ENCODE peak calls at places on chromosome 18, in ten cellular contexts. G, J, W, E, U, O, T, N, V and C are unnamed samples.

GRCh38 chr18:79943608-79944125 is 7.8 kb downstream of the SLC66A2 start:
- DNase-seq in G (no peak), J (no peak), W (no peak), E (no peak), U (no peak), O (peak), T (no peak), N (no peak), V (peak), C (no peak)

GRCh38 chr18:3175195-3175758 is 44.5 kb downstream of the MYOM1 start:
- DNase-seq in G (no peak), J (peak), W (no peak), E (no peak), U (no peak), O (no peak), T (no peak), N (no peak), V (no peak), C (no peak)

GRCh38 chr18:37484893-37485834 is 80.4 kb downstream of the CELF4 start:
- DNase-seq in G (peak), J (peak), W (no peak), E (no peak), U (no peak), O (no peak), T (no peak), N (no peak), V (no peak), C (no peak)

GRCh38 chr18:48476550-48476917 is 62.3 kb upstream of the CTIF start:
- DNase-seq in G (no peak), J (no peak), W (no peak), E (no peak), U (no peak), O (no peak), T (no peak), N (no peak), V (no peak), C (no peak)

GRCh38 chr18:28411806-28412205 is 234.9 kb upstream of the CDH2 start:
- DNase-seq in G (no peak), J (no peak), W (no peak), E (no peak), U (no peak), O (no peak), T (no peak), N (no peak), V (no peak), C (peak)

GRCh38 chr18:39840406-39840805 is 2114.6 kb upstream of the PIK3C3 start:
- DNase-seq in G (no peak), J (peak), W (no peak), E (no peak), U (no peak), O (no peak), T (no peak), N (no peak), V (no peak), C (no peak)

GRCh38 chr18:34631567-34631966 is 78.5 kb upstream of the DTNA start:
- DNase-seq in G (no peak), J (no peak), W (no peak), E (no peak), U (no peak), O (no peak), T (no peak), N (no peak), V (no peak), C (no peak)

GRCh38 chr18:66457245-66457644 is 146.6 kb downstream of the CDH19 start:
- DNase-seq in G (peak), J (no peak), W (no peak), E (no peak), U (no peak), O (no peak), T (no peak), N (no peak), V (no peak), C (no peak)

GRCh38 chr18:47754311-47755101 is 176.0 kb downstream of the SMAD2 start:
- DNase-seq in G (peak), J (no peak), W (no peak), E (no peak), U (peak), O (no peak), T (no peak), N (no peak), V (peak), C (no peak)

GRCh38 chr18:33812186-33812585 is 234.2 kb downstream of the ASXL3 start:
- DNase-seq in G (no peak), J (no peak), W (no peak), E (peak), U (no peak), O (no peak), T (no peak), N (no peak), V (no peak), C (no peak)

GRCh38 chr18:56565059-56565458 is 73.3 kb downstream of the TXNL1 start:
- DNase-seq in G (no peak), J (no peak), W (no peak), E (no peak), U (no peak), O (no peak), T (no peak), N (no peak), V (no peak), C (no peak)

DNA sequence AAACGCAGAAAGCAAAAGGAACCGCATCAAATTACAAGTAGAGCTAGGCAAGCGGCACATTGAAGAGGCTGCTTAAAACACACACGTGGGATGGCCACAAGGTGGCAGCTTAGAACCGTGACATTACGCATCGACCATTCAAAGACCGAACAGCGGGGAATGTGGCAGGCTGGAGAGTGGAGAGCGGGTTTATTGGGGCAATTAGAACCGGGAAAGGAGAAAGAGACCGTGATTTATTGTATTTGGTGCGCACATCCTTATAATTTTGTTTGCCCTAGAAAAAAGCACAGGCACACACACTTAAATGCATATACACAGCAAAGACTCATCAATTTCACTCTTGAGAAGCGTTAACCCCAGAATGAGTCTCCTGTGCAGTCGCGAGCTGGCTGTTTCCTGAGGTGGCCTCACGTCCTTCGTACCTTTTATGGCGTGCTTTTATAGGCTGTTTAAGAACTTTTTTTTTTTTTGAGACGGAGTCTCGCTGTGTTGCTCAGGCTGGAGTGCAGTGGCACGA is 31.7 kb upstream of the MEP1B start:
- DNase-seq in G (peak), J (peak), W (peak), E (peak), U (peak), O (peak), T (peak), N (peak), V (peak), C (peak)
- H3K4me3 ChIP-seq in G (no peak), J (no peak), W (no peak), E (peak), U (peak), O (peak), T (no peak), N (peak), V (peak), C (peak)

DNA sequence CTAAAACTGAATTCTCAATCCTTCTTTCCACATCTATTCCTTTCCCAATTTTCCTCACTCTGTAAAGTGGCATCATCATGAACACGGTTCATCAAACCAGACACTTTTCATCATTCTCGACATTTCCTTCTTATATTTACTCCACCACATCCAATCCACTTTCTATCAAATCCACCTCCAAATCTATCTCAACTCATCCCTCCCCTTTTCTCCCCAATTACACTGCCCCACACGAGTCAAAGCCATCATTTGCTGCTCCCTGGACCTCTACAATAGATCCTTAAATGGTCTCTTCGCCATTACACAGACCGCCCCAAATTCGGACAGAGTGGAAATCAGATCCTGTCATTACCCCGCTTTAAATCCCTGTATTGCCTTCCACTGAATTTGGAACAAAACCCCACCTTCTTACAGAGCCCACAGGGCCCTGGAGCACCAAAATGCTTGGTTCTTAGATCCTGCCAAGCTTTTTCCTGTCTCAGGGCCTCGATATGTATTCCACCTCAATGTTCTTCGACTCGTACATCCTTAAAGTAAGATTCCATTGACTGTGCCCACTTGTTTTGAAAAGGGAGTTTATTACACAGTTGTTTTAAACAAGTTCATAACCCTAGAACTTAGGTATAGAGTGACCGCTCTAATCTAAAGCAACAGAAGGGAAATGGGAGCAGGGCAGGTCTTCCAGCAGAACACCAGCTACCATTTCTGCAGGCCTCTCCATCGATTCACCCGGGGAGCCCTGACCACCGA is 837 bp downstream of the ACAA2 start:
- DNase-seq in G (no peak), J (no peak), W (no peak), E (no peak), U (no peak), O (no peak), T (no peak), N (no peak), V (no peak), C (no peak)
- H3K27ac ChIP-seq in G (peak), J (peak), W (peak), E (peak), U (peak), O (peak), T (peak), N (peak), V (peak), C (peak)

GRCh38 chr18:74299162-74299561 is 7.4 kb upstream of the CYB5A start:
- DNase-seq in G (no peak), J (no peak), W (no peak), E (no peak), U (no peak), O (no peak), T (no peak), N (no peak), V (no peak), C (no peak)

GRCh38 chr18:74299746-74300145 is 8.0 kb upstream of the CYB5A start:
- DNase-seq in G (no peak), J (no peak), W (no peak), E (no peak), U (no peak), O (no peak), T (no peak), N (no peak), V (no peak), C (no peak)

GRCh38 chr18:74303936-74304335 is 11.7 kb upstream of the C18orf63 start:
- DNase-seq in G (no peak), J (peak), W (no peak), E (no peak), U (no peak), O (no peak), T (no peak), N (no peak), V (no peak), C (no peak)

DNA sequence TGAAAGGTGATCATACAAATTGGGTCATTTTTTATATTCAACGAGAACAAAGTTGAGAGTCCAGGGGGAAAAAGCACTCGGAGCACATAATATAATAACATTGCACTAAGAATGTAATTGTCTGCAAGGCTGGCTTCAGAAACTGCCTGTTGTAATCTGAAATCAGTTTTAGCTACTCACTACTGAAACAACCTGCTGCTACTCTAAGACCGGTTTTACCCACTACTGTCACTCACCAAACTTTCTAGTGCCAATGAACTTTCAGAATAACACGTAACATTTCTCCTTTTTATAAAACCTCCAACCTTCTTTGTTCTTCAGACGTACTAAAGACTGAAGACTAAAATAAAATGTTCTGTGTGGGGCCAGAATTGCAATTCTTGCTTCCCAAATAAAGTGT is 11.5 kb upstream of the CYB5A start:
- DNase-seq in G (no peak), J (no peak), W (no peak), E (no peak), U (no peak), O (no peak), T (no peak), N (no peak), V (no peak), C (no peak)
- H3K4me3 ChIP-seq in G (no peak), J (no peak), W (no peak), E (no peak), U (no peak), O (no peak), T (no peak), N (no peak), V (no peak), C (no peak)

DNA sequence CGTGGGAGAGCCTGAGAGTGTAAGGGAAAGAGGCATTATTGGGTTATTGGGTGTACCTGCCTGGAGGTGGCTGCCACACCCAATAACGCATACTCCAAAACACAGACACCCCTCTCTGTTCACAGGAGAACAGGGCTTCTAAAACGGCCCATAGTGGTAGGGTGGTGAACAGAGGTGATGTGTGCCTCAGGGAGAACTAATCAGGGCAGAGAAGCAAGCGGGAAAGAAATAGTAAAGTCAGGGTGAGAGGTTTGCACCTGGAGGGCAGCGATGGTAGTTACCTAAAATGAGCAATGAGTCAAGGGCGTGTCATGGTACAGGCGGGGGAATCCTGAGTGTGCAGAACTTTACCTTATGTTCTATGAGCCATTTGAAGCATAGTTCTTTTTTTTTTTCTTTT is 21.5 kb upstream of the VPS4B start:
- DNase-seq in G (no peak), J (no peak), W (no peak), E (no peak), U (no peak), O (no peak), T (no peak), N (no peak), V (no peak), C (no peak)
- H3K27ac ChIP-seq in G (no peak), J (no peak), W (no peak), E (peak), U (no peak), O (no peak), T (no peak), N (peak), V (no peak), C (no peak)